ENCODE peak calls at places on chromosomes 1 and 21, in eight cellular contexts. S is keratinocyte, R is NCI-H1092, Q is upper lobe of right lung, P is lower leg skin, M is cardiac septum, B is activated gamma-delta T cell treated with Interleukin-2 at 50 U/mL for 16 hours, L is GDM1. V is an unnamed sample.
A peak's percentile ranks its signal among the peaks of the same experiment; 100 is the strongest.

GRCh38 chr21:29504751-29505321 is 206.1 kb downstream of the BACH1 start:
- DNase-seq in S (no peak), R (no peak), Q (no peak), P (no peak), M (no peak), B (no peak), L (no peak), V (no peak)

GRCh38 chr1:9437931-9438330 is 101.3 kb upstream of the SLC25A33 start:
- DNase-seq in S (no peak), R (no peak), Q (no peak), P (peak; percentile 84), M (no peak), B (no peak), L (no peak), V (peak; percentile 86)

GRCh38 chr1:41327383-41327999 is 33.7 kb upstream of the FOXO6 start:
- DNase-seq in S (no peak), R (no peak), Q (no peak), P (no peak), M (no peak), B (no peak), L (no peak), V (no peak)

GRCh38 chr1:19315378-19316206 is 3.5 kb downstream of the SLC66A1 start:
- DNase-seq in S (no peak), R (no peak), Q (no peak), P (no peak), M (no peak), B (no peak), L (peak; percentile 63), V (peak; percentile 57)

GRCh38 chr21:46294647-46295176 is 8.6 kb downstream of the YBEY start:
- DNase-seq in S (no peak), R (no peak), Q (no peak), P (no peak), M (no peak), B (no peak), L (no peak), V (no peak)

GRCh38 chr1:214505134-214505533 is 46.3 kb downstream of the PTPN14 start:
- DNase-seq in S (no peak), R (no peak), Q (no peak), P (no peak), M (no peak), B (no peak), L (no peak), V (no peak)

GRCh38 chr1:228852511-228853088 is 117.3 kb downstream of the RHOU start:
- DNase-seq in S (no peak), R (no peak), Q (no peak), P (no peak), M (no peak), B (no peak), L (no peak), V (peak; percentile 61)

GRCh38 chr1:214824758-214825157 is 221.8 kb downstream of the CENPF start:
- DNase-seq in S (no peak), R (no peak), Q (no peak), P (no peak), M (no peak), B (no peak), L (no peak), V (no peak)

GRCh38 chr1:9844106-9844505 is 20.3 kb upstream of the CLSTN1 start:
- DNase-seq in S (no peak), R (no peak), Q (no peak), P (no peak), M (no peak), B (no peak), L (no peak), V (peak; percentile 50)

GRCh38 chr21:15063821-15064575 is 802 bp downstream of the NRIP1 start:
- DNase-seq in S (no peak), R (no peak), Q (peak; percentile 82), P (peak; percentile 26), M (peak; percentile 84), B (no peak), L (no peak), V (peak; percentile 73)

GRCh38 chr21:27448960-27449359 is 482.1 kb upstream of the ADAMTS5 start:
- DNase-seq in S (no peak), R (peak; percentile 48), Q (no peak), P (no peak), M (no peak), B (no peak), L (no peak), V (no peak)

GRCh38 chr1:99227498-99227897 is 36.8 kb upstream of the PLPPR4 start:
- DNase-seq in S (no peak), R (no peak), Q (no peak), P (no peak), M (no peak), B (no peak), L (no peak), V (no peak)

GRCh38 chr1:46432781-46433327 is 38.7 kb downstream of the FAAH start:
- DNase-seq in S (no peak), R (no peak), Q (no peak), P (no peak), M (no peak), B (no peak), L (no peak), V (no peak)

GRCh38 chr1:163071381-163072255 is 2.5 kb downstream of the RGS4 start:
- DNase-seq in S (peak; percentile 48), R (peak; percentile 64), Q (peak; percentile 61), P (peak; percentile 22), M (no peak), B (peak; percentile 3), L (peak; percentile 11), V (peak; percentile 79)

GRCh38 chr1:38000529-38001453 is 4.5 kb downstream of the FHL3 start:
- DNase-seq in S (no peak), R (no peak), Q (no peak), P (no peak), M (no peak), B (no peak), L (peak; percentile 34), V (peak; percentile 80)

GRCh38 chr1:36268981-36269380 is 37.2 kb upstream of the SH3D21 start:
- DNase-seq in S (no peak), R (no peak), Q (no peak), P (no peak), M (no peak), B (no peak), L (no peak), V (no peak)

GRCh38 chr1:172342584-172343245 is 77.8 kb upstream of the C1orf105 start:
- DNase-seq in S (no peak), R (no peak), Q (no peak), P (no peak), M (no peak), B (no peak), L (no peak), V (no peak)

GRCh38 chr1:181846681-181847080 is 214.8 kb downstream of the ZNF648 start:
- DNase-seq in S (no peak), R (no peak), Q (no peak), P (no peak), M (no peak), B (no peak), L (no peak), V (no peak)

GRCh38 chr1:212158912-212159796 is 123.6 kb downstream of the DTL start:
- DNase-seq in S (no peak), R (no peak), Q (no peak), P (no peak), M (no peak), B (peak; percentile 17), L (no peak), V (no peak)

GRCh38 chr1:171869097-171869496 is 27.8 kb downstream of the DNM3 start:
- DNase-seq in S (no peak), R (no peak), Q (no peak), P (no peak), M (no peak), B (no peak), L (no peak), V (no peak)

GRCh38 chr1:67732750-67733151 is 47.8 kb downstream of the GADD45A start:
- DNase-seq in S (no peak), R (no peak), Q (no peak), P (no peak), M (no peak), B (no peak), L (peak; percentile 84), V (no peak)

GRCh38 chr1:25017436-25018109 is 87.5 kb upstream of the RUNX3 start:
- DNase-seq in S (no peak), R (no peak), Q (no peak), P (no peak), M (no peak), B (no peak), L (no peak), V (no peak)

GRCh38 chr1:41245659-41246058 is 3.6 kb upstream of the SCMH1 start:
- DNase-seq in S (no peak), R (no peak), Q (no peak), P (no peak), M (no peak), B (no peak), L (peak; percentile 31), V (no peak)

GRCh38 chr1:41888756-41889155 is 30.0 kb downstream of the HIVEP3 start:
- DNase-seq in S (no peak), R (no peak), Q (no peak), P (no peak), M (no peak), B (no peak), L (no peak), V (no peak)

GRCh38 chr21:45266518-45267389 is 20.9 kb downstream of the POFUT2 start:
- DNase-seq in S (no peak), R (no peak), Q (peak; percentile 38), P (no peak), M (peak; percentile 66), B (peak; percentile 56), L (no peak), V (peak; percentile 47)

GRCh38 chr1:228337711-228338520 is 68.7 kb downstream of the TRIM11 start:
- DNase-seq in S (no peak), R (no peak), Q (peak; percentile 59), P (no peak), M (peak; percentile 71), B (no peak), L (no peak), V (peak; percentile 54)